ENCODE peak calls at places on chromosomes 7 and 10, in five cellular contexts. One of them, this sample, is unnamed.
A peak's percentile ranks its signal among the peaks of the same experiment; 100 is the strongest.

GRCh38 chr7:74684921-74685320 is 27.4 kb downstream of the GTF2I start:
- DNase-seq in HFFc6: no peak
- DNase-seq in GF-D8: no peak
- DNase-seq in NCI-H1105: no peak
- DNase-seq in AG20443: no peak
- DNase-seq in this sample: no peak

GRCh38 chr7:91082854-91083495 is 181.3 kb upstream of the FZD1 start:
- DNase-seq in HFFc6: peak; percentile 18
- DNase-seq in GF-D8: no peak
- DNase-seq in NCI-H1105: no peak
- DNase-seq in AG20443: peak; percentile 17
- DNase-seq in this sample: no peak

GRCh38 chr10:1120761-1121160 is 64.6 kb downstream of the WDR37 start:
- DNase-seq in HFFc6: no peak
- DNase-seq in GF-D8: no peak
- DNase-seq in NCI-H1105: no peak
- DNase-seq in AG20443: no peak
- DNase-seq in this sample: no peak

GRCh38 chr7:135239263-135239662 is 5.6 kb downstream of the STRA8 start:
- DNase-seq in HFFc6: no peak
- DNase-seq in GF-D8: no peak
- DNase-seq in NCI-H1105: no peak
- DNase-seq in AG20443: no peak
- DNase-seq in this sample: no peak

GRCh38 chr7:94395141-94396041 is 696 bp downstream of the COL1A2 start:
- DNase-seq in HFFc6: peak; percentile 79
- DNase-seq in GF-D8: no peak
- DNase-seq in NCI-H1105: no peak
- DNase-seq in AG20443: peak; percentile 49
- DNase-seq in this sample: peak; percentile 61

GRCh38 chr7:155190608-155191536 is 106.8 kb upstream of the INSIG1 start:
- DNase-seq in HFFc6: peak; percentile 6
- DNase-seq in GF-D8: no peak
- DNase-seq in NCI-H1105: no peak
- DNase-seq in AG20443: peak; percentile 88
- DNase-seq in this sample: no peak

GRCh38 chr7:106283831-106284515 is 810 bp downstream of the NAMPT start:
- DNase-seq in HFFc6: peak; percentile 9
- DNase-seq in GF-D8: peak; percentile 11
- DNase-seq in NCI-H1105: peak; percentile 27
- DNase-seq in AG20443: peak; percentile 34
- DNase-seq in this sample: peak; percentile 32

GRCh38 chr10:132225073-132225848 is 38.5 kb downstream of the DPYSL4 start:
- DNase-seq in HFFc6: no peak
- DNase-seq in GF-D8: no peak
- DNase-seq in NCI-H1105: no peak
- DNase-seq in AG20443: no peak
- DNase-seq in this sample: no peak

GRCh38 chr7:20596653-20597052 is 18.8 kb upstream of the ABCB5 start:
- DNase-seq in HFFc6: peak; percentile 57
- DNase-seq in GF-D8: no peak
- DNase-seq in NCI-H1105: no peak
- DNase-seq in AG20443: peak; percentile 42
- DNase-seq in this sample: no peak

GRCh38 chr7:3673524-3673923 is 372.5 kb downstream of the SDK1 start:
- DNase-seq in HFFc6: no peak
- DNase-seq in GF-D8: no peak
- DNase-seq in NCI-H1105: no peak
- DNase-seq in AG20443: no peak
- DNase-seq in this sample: no peak

GRCh38 chr7:83410989-83411591 is 237.8 kb downstream of the SEMA3E start:
- DNase-seq in HFFc6: peak; percentile 43
- DNase-seq in GF-D8: no peak
- DNase-seq in NCI-H1105: peak; percentile 59
- DNase-seq in AG20443: peak; percentile 43
- DNase-seq in this sample: peak; percentile 60

GRCh38 chr10:112298581-112298980 is 15.4 kb downstream of the TECTB start:
- DNase-seq in HFFc6: no peak
- DNase-seq in GF-D8: no peak
- DNase-seq in NCI-H1105: no peak
- DNase-seq in AG20443: no peak
- DNase-seq in this sample: peak; percentile 23

GRCh38 chr7:81478664-81479063 is 291.2 kb downstream of the HGF start:
- DNase-seq in HFFc6: no peak
- DNase-seq in GF-D8: no peak
- DNase-seq in NCI-H1105: no peak
- DNase-seq in AG20443: no peak
- DNase-seq in this sample: no peak

GRCh38 chr10:101646369-101646768 is 48.6 kb downstream of the FBXW4 start:
- DNase-seq in HFFc6: no peak
- DNase-seq in GF-D8: no peak
- DNase-seq in NCI-H1105: no peak
- DNase-seq in AG20443: no peak
- DNase-seq in this sample: no peak

GRCh38 chr7:73978681-73979563 is 49.1 kb upstream of the ELN start:
- DNase-seq in HFFc6: no peak
- DNase-seq in GF-D8: peak; percentile 71
- DNase-seq in NCI-H1105: peak; percentile 1
- DNase-seq in AG20443: peak; percentile 47
- DNase-seq in this sample: peak; percentile 75

GRCh38 chr7:40469481-40469880 is 334.7 kb downstream of the SUGCT start:
- DNase-seq in HFFc6: peak; percentile 92
- DNase-seq in GF-D8: no peak
- DNase-seq in NCI-H1105: no peak
- DNase-seq in AG20443: peak; percentile 79
- DNase-seq in this sample: no peak

GRCh38 chr7:38545977-38546376 is 85.2 kb downstream of the AMPH start:
- DNase-seq in HFFc6: no peak
- DNase-seq in GF-D8: no peak
- DNase-seq in NCI-H1105: no peak
- DNase-seq in AG20443: no peak
- DNase-seq in this sample: no peak

GRCh38 chr10:94211187-94211529 is 151.6 kb downstream of the NOC3L start:
- DNase-seq in HFFc6: no peak
- DNase-seq in GF-D8: no peak
- DNase-seq in NCI-H1105: no peak
- DNase-seq in AG20443: no peak
- DNase-seq in this sample: no peak

GRCh38 chr10:69479241-69479730 is 28.0 kb downstream of the TSPAN15 start:
- DNase-seq in HFFc6: no peak
- DNase-seq in GF-D8: no peak
- DNase-seq in NCI-H1105: no peak
- DNase-seq in AG20443: no peak
- DNase-seq in this sample: no peak

GRCh38 chr7:116687801-116688201 is 15.8 kb downstream of the MET start:
- DNase-seq in HFFc6: peak; percentile 62
- DNase-seq in GF-D8: no peak
- DNase-seq in NCI-H1105: no peak
- DNase-seq in AG20443: peak; percentile 75
- DNase-seq in this sample: no peak

GRCh38 chr7:82559203-82559805 is 115.7 kb upstream of the CACNA2D1 start:
- DNase-seq in HFFc6: no peak
- DNase-seq in GF-D8: no peak
- DNase-seq in NCI-H1105: peak; percentile 91
- DNase-seq in AG20443: no peak
- DNase-seq in this sample: peak; percentile 57

GRCh38 chr7:134891262-134892001 is 94.9 kb upstream of the AGBL3 start:
- DNase-seq in HFFc6: peak; percentile 84
- DNase-seq in GF-D8: no peak
- DNase-seq in NCI-H1105: peak; percentile 67
- DNase-seq in AG20443: peak; percentile 80
- DNase-seq in this sample: peak; percentile 87

GRCh38 chr10:101716891-101717659 is 22.1 kb upstream of the FBXW4 start:
- DNase-seq in HFFc6: no peak
- DNase-seq in GF-D8: no peak
- DNase-seq in NCI-H1105: no peak
- DNase-seq in AG20443: no peak
- DNase-seq in this sample: no peak

GRCh38 chr7:33774762-33775523 is 130.4 kb upstream of the BMPER start:
- DNase-seq in HFFc6: no peak
- DNase-seq in GF-D8: no peak
- DNase-seq in NCI-H1105: no peak
- DNase-seq in AG20443: no peak
- DNase-seq in this sample: no peak

GRCh38 chr10:68212721-68213352 is 19.1 kb downstream of the ATOH7 start:
- DNase-seq in HFFc6: peak; percentile 28
- DNase-seq in GF-D8: no peak
- DNase-seq in NCI-H1105: peak; percentile 7
- DNase-seq in AG20443: peak; percentile 56
- DNase-seq in this sample: peak; percentile 25

GRCh38 chr7:40162516-40162915 is 27.7 kb downstream of the SUGCT start:
- DNase-seq in HFFc6: peak; percentile 3
- DNase-seq in GF-D8: no peak
- DNase-seq in NCI-H1105: no peak
- DNase-seq in AG20443: no peak
- DNase-seq in this sample: no peak

GRCh38 chr10:102802920-102803534 is 34.2 kb downstream of the CYP17A1 start:
- DNase-seq in HFFc6: peak; percentile 92
- DNase-seq in GF-D8: no peak
- DNase-seq in NCI-H1105: no peak
- DNase-seq in AG20443: peak; percentile 84
- DNase-seq in this sample: no peak

GRCh38 chr7:80106498-80107113 is 28.0 kb upstream of the GNAI1 start:
- DNase-seq in HFFc6: no peak
- DNase-seq in GF-D8: no peak
- DNase-seq in NCI-H1105: no peak
- DNase-seq in AG20443: no peak
- DNase-seq in this sample: no peak

GRCh38 chr7:110095372-110096052 is 995.4 kb upstream of the LRRN3 start:
- DNase-seq in HFFc6: no peak
- DNase-seq in GF-D8: no peak
- DNase-seq in NCI-H1105: no peak
- DNase-seq in AG20443: no peak
- DNase-seq in this sample: peak; percentile 95

GRCh38 chr10:103145860-103146466 is 47.1 kb downstream of the NT5C2 start:
- DNase-seq in HFFc6: peak; percentile 83
- DNase-seq in GF-D8: no peak
- DNase-seq in NCI-H1105: no peak
- DNase-seq in AG20443: peak; percentile 59
- DNase-seq in this sample: no peak

GRCh38 chr7:105811189-105811847 is 65.1 kb downstream of the ATXN7L1 start:
- DNase-seq in HFFc6: no peak
- DNase-seq in GF-D8: no peak
- DNase-seq in NCI-H1105: no peak
- DNase-seq in AG20443: no peak
- DNase-seq in this sample: no peak

GRCh38 chr10:69446650-69447151 is 4.6 kb upstream of the TSPAN15 start:
- DNase-seq in HFFc6: peak; percentile 91
- DNase-seq in GF-D8: no peak
- DNase-seq in NCI-H1105: no peak
- DNase-seq in AG20443: peak; percentile 66
- DNase-seq in this sample: no peak